ENCODE peak calls at places on chromosome 5, in four cellular contexts. V is CD8-positive, alpha-beta T cell; B is uterus; R is HFF-Myc. N is an unnamed sample.
A peak's percentile ranks its signal among the peaks of the same experiment; 100 is the strongest.

GRCh38 chr5:135185461-135186075 is 151.5 kb upstream of the PITX1 start:
- DNase-seq in V (no peak), B (no peak), R (no peak), N (no peak)

GRCh38 chr5:32942225-32942989 is 231.3 kb downstream of the NPR3 start:
- DNase-seq in V (no peak), B (no peak), R (no peak), N (no peak)

GRCh38 chr5:178460598-178461425 is 129.4 kb downstream of the COL23A1 start:
- DNase-seq in B (peak; percentile 49), V (peak; percentile 35), R (no peak), N (no peak)

GRCh38 chr5:82422751-82423181 is 144.6 kb upstream of the RPS23 start:
- DNase-seq in R (no peak), V (no peak), B (no peak), N (no peak)

GRCh38 chr5:135190345-135191083 is 156.5 kb upstream of the PITX1 start:
- DNase-seq in R (no peak), B (no peak), V (no peak), N (no peak)

GRCh38 chr5:10124287-10124686 is 125.4 kb downstream of the ATPSCKMT start:
- DNase-seq in R (no peak), B (no peak), V (no peak), N (no peak)

GRCh38 chr5:15003511-15003920 is 131.9 kb upstream of the ANKH start:
- DNase-seq in B (no peak), V (peak; percentile 53), R (peak; percentile 47), N (peak; percentile 55)

GRCh38 chr5:159033351-159033657 is 66.4 kb downstream of the EBF1 start:
- DNase-seq in R (no peak), B (no peak), V (no peak), N (no peak)

GRCh38 chr5:136094913-136095641 is 37.6 kb upstream of the SMAD5 start:
- DNase-seq in V (no peak), B (no peak), R (no peak), N (no peak)

GRCh38 chr5:175344331-175345200 is 99.4 kb downstream of the DRD1 start:
- DNase-seq in V (no peak), R (no peak), B (no peak), N (no peak)

GRCh38 chr5:67166460-67166871 is 30.1 kb downstream of the CD180 start:
- DNase-seq in R (no peak), V (peak; percentile 75), B (no peak), N (no peak)

GRCh38 chr5:61256474-61256873 is 75.6 kb upstream of the ZSWIM6 start:
- DNase-seq in B (no peak), R (no peak), V (no peak), N (peak; percentile 15)

GRCh38 chr5:2901096-2901495 is 149.6 kb upstream of the IRX2 start:
- DNase-seq in B (no peak), V (no peak), R (no peak), N (no peak)

GRCh38 chr5:115098041-115098702 is 71.5 kb downstream of the TRIM36 start:
- DNase-seq in V (no peak), R (peak; percentile 52), B (no peak), N (peak; percentile 19)

GRCh38 chr5:25963251-25964008 is 1075.0 kb downstream of the CDH9 start:
- DNase-seq in V (no peak), B (no peak), R (no peak), N (no peak)

GRCh38 chr5:32551865-32552264 is 33.5 kb upstream of the SUB1 start:
- DNase-seq in B (no peak), V (no peak), R (no peak), N (no peak)

GRCh38 chr5:6714221-6715041 is 1.2 kb downstream of the TENT4A start:
- DNase-seq in R (no peak), B (no peak), V (peak; percentile 29), N (no peak)

GRCh38 chr5:66144799-66145390 is 795 bp downstream of the SREK1 start:
- DNase-seq in R (no peak), V (no peak), B (no peak), N (no peak)

GRCh38 chr5:6686916-6687409 is 26.3 kb upstream of the TENT4A start:
- DNase-seq in V (no peak), B (no peak), R (no peak), N (no peak)

GRCh38 chr5:52657231-52657645 is 130.5 kb upstream of the ITGA1 start:
- DNase-seq in V (no peak), B (no peak), R (no peak), N (peak; percentile 12)

GRCh38 chr5:173868096-173868879 is 19.9 kb upstream of the CPEB4 start:
- DNase-seq in R (no peak), B (no peak), V (no peak), N (no peak)

GRCh38 chr5:84384604-84385575 is at the start of gene EDIL3:
- DNase-seq in R (no peak), V (no peak), B (peak; percentile 39), N (no peak)

GRCh38 chr5:122951658-122952057 is 84.9 kb downstream of the PPIC start:
- DNase-seq in V (no peak), B (no peak), R (no peak), N (no peak)

GRCh38 chr5:80246995-80247729 is 8.7 kb downstream of the SERINC5 start:
- DNase-seq in V (peak; percentile 46), B (peak; percentile 55), R (no peak), N (no peak)

GRCh38 chr5:66149950-66150349 is 5.8 kb downstream of the SREK1 start:
- DNase-seq in V (no peak), R (no peak), B (no peak), N (no peak)

GRCh38 chr5:98540056-98540455 is 233.4 kb upstream of the RGMB start:
- DNase-seq in B (no peak), V (no peak), R (no peak), N (peak; percentile 14)

GRCh38 chr5:156174225-156174624 is 152.7 kb upstream of the SGCD start:
- DNase-seq in B (no peak), V (no peak), R (no peak), N (no peak)

GRCh38 chr5:163659568-163659902 is 154.1 kb downstream of the MAT2B start:
- DNase-seq in B (no peak), V (no peak), R (no peak), N (no peak)

GRCh38 chr5:147509710-147510651 is at the start of gene DPYSL3:
- DNase-seq in B (peak; percentile 82), V (no peak), R (no peak), N (peak; percentile 56)

GRCh38 chr5:55227738-55228430 is 769 bp upstream of the MCIDAS start:
- DNase-seq in B (no peak), R (no peak), V (no peak), N (no peak)

GRCh38 chr5:115450741-115451140 is 93.8 kb downstream of the FEM1C start:
- DNase-seq in R (no peak), B (no peak), V (no peak), N (peak; percentile 76)

GRCh38 chr5:80227979-80228596 is 27.8 kb downstream of the SERINC5 start:
- DNase-seq in R (no peak), V (no peak), B (no peak), N (no peak)

GRCh38 chr5:135890867-135891266 is 4.8 kb downstream of the IL9 start:
- DNase-seq in R (no peak), V (no peak), B (no peak), N (no peak)

GRCh38 chr5:137316346-137316736 is 182.8 kb downstream of the SPOCK1 start:
- DNase-seq in B (no peak), V (no peak), R (no peak), N (no peak)

GRCh38 chr5:177336603-177337494 is 14.6 kb downstream of the LMAN2 start:
- DNase-seq in R (no peak), B (no peak), V (no peak), N (no peak)

GRCh38 chr5:132272341-132273210 is 15.1 kb downstream of the PDLIM4 start:
- DNase-seq in R (no peak), B (peak; percentile 67), V (peak; percentile 71), N (no peak)

GRCh38 chr5:133769842-133770241 is 157.5 kb upstream of the FSTL4 start:
- DNase-seq in V (no peak), R (no peak), B (no peak), N (no peak)

GRCh38 chr5:133778636-133779035 is 166.3 kb upstream of the FSTL4 start:
- DNase-seq in R (no peak), V (no peak), B (no peak), N (no peak)

GRCh38 chr5:133777951-133778350 is 165.6 kb upstream of the FSTL4 start:
- DNase-seq in R (no peak), B (no peak), V (no peak), N (no peak)

GRCh38 chr5:133775584-133776304 is 163.4 kb upstream of the FSTL4 start:
- DNase-seq in B (no peak), R (no peak), V (no peak), N (no peak)

GRCh38 chr5:133773247-133774202 is 161.2 kb upstream of the FSTL4 start:
- DNase-seq in V (no peak), R (no peak), B (no peak), N (no peak)
- TF ChIP-seq CTCF in V (no peak), R (no peak), B (no peak), N (no peak)

DNA sequence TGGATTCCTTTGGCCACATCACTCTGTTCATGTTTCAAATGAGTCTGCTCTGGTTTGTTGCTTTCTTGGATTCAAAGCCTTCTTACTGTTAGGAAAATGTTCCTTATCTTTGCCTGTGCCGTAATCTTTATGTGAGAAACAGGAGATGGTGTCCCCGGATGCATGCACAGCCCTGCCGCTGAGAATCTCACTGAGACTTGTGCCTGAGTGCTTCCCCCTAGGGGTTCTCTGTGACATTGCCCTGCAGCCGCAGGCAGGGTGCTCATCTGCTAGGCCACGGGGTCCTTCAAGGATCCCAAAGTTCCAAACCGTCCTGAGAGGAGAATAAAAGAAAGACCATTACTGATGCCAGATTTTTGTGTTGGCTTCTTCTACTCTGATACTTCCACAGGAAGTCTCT is 81.4 kb upstream of the ANKRD55 start:
- DNase-seq in V (no peak), R (no peak), B (peak; percentile 46), N (no peak)
- TF ChIP-seq CTCF in V (peak; percentile 23), R (peak; percentile 38), B (no peak), N (peak; percentile 49)

GRCh38 chr5:151040211-151040747 is 19.9 kb downstream of the GPX3 start:
- DNase-seq in B (no peak), R (no peak), V (no peak), N (no peak)
- TF ChIP-seq CTCF in B (no peak), R (no peak), V (no peak), N (no peak)

GRCh38 chr5:160161626-160162025 is 42.4 kb upstream of the PWWP2A start:
- DNase-seq in V (no peak), B (no peak), R (no peak), N (no peak)

GRCh38 chr5:160155017-160155725 is 35.9 kb upstream of the PWWP2A start:
- DNase-seq in R (no peak), V (no peak), B (no peak), N (no peak)

GRCh38 chr5:160159991-160160826 is 41.0 kb upstream of the PWWP2A start:
- DNase-seq in B (no peak), V (no peak), R (no peak), N (no peak)

GRCh38 chr5:160162910-160163309 is 43.7 kb upstream of the PWWP2A start:
- DNase-seq in V (no peak), B (no peak), R (no peak), N (no peak)

GRCh38 chr5:160158087-160158486 is 38.8 kb upstream of the PWWP2A start:
- DNase-seq in V (no peak), R (no peak), B (no peak), N (no peak)
- TF ChIP-seq CTCF in V (no peak), R (no peak), B (no peak), N (no peak)